ENCODE peak calls at places on chromosomes 1 and 21, in four cellular contexts. P is NCI-H1436, Q is body of pancreas, D is progenitor cell of endocrine pancreas. G is an unnamed sample.

GRCh38 chr21:45825209-45825602 is 156.4 kb upstream of the COL6A1 start:
- DNase-seq in P (no peak), Q (no peak), D (no peak), G (no peak)

GRCh38 chr1:77975386-77975785 is 3.5 kb downstream of the FUBP1 start:
- DNase-seq in P (no peak), Q (no peak), D (no peak), G (no peak)

GRCh38 chr1:201517631-201518030 is 10.7 kb upstream of the CSRP1 start:
- DNase-seq in P (no peak), Q (peak), D (no peak), G (no peak)

GRCh38 chr1:10841059-10841458 is 44.6 kb upstream of the CASZ1 start:
- DNase-seq in P (no peak), Q (no peak), D (no peak), G (no peak)

GRCh38 chr1:77428068-77428467 is 146.2 kb downstream of the AK5 start:
- DNase-seq in P (no peak), Q (no peak), D (no peak), G (no peak)

GRCh38 chr21:39471598-39471997 is 19.8 kb downstream of the SH3BGR start:
- DNase-seq in P (no peak), Q (no peak), D (no peak), G (no peak)

GRCh38 chr21:29145354-29145782 is 14.9 kb downstream of the MAP3K7CL start:
- DNase-seq in P (no peak), Q (no peak), D (no peak), G (peak)

GRCh38 chr21:15986277-15986676 is 256.5 kb downstream of the USP25 start:
- DNase-seq in P (no peak), Q (no peak), D (no peak), G (no peak)

GRCh38 chr1:230385930-230386329 is 40.2 kb downstream of the PGBD5 start:
- DNase-seq in P (no peak), Q (no peak), D (no peak), G (no peak)

G was measured in epithelial cell of proximal tubule.